ENCODE peak calls at places on chromosomes 13 and 19, in eight cellular contexts. D is transverse colon, W is left ventricle myocardium inferior, R is stomach, P is fibroblast of pulmonary artery, A is astrocyte of the spinal cord, V is tibial nerve, U is heart left ventricle. J is an unnamed sample.

GRCh38 chr19:51724543-51724942 is 752 bp upstream of the HAS1 start:
- DNase-seq in W (peak; percentile 43), P (no peak), R (no peak), D (no peak), U (peak; percentile 72), A (no peak), V (peak; percentile 25), J (no peak)

GRCh38 chr13:65882810-65883209 is 1347.3 kb downstream of the PCDH9 start:
- DNase-seq in P (no peak), D (no peak), V (no peak), U (no peak), A (no peak), W (no peak), R (no peak), J (no peak)

GRCh38 chr19:13057147-13057572 is 45.5 kb downstream of the LYL1 start:
- DNase-seq in D (no peak), W (no peak), A (no peak), R (peak; percentile 46), V (no peak), P (no peak), U (no peak), J (no peak)

GRCh38 chr13:113493315-113493951 is 2.9 kb upstream of the DCUN1D2 start:
- DNase-seq in V (no peak), U (no peak), W (no peak), A (peak; percentile 96), P (peak; percentile 94), D (no peak), R (no peak), J (peak; percentile 58)

GRCh38 chr19:55670280-55671053 is 4.6 kb upstream of the EPN1 start:
- DNase-seq in A (no peak), P (no peak), V (no peak), R (no peak), D (no peak), U (no peak), W (no peak), J (no peak)

GRCh38 chr19:28644261-28644660 is 568.7 kb downstream of the UQCRFS1 start:
- DNase-seq in D (no peak), A (no peak), P (no peak), R (no peak), W (no peak), V (no peak), U (no peak), J (no peak)

GRCh38 chr13:94464771-94465170 is 14.7 kb downstream of the DCT start:
- DNase-seq in P (no peak), V (no peak), U (no peak), D (no peak), R (no peak), A (no peak), W (no peak), J (no peak)

GRCh38 chr13:113788413-113789135 is 29.5 kb downstream of the TMEM255B start:
- DNase-seq in R (no peak), P (no peak), D (no peak), W (no peak), U (no peak), A (no peak), V (no peak), J (no peak)

GRCh38 chr19:33678796-33679195 is 57.0 kb downstream of the CHST8 start:
- DNase-seq in V (no peak), P (no peak), A (no peak), D (no peak), W (no peak), U (no peak), R (no peak), J (no peak)

GRCh38 chr13:108895220-108895704 is 265.9 kb downstream of the MYO16 start:
- DNase-seq in R (no peak), D (no peak), P (peak; percentile 52), V (peak; percentile 56), W (no peak), A (peak; percentile 63), U (no peak), J (peak; percentile 31)

GRCh38 chr13:113935081-113935511 is 38.8 kb downstream of the C13orf46 start:
- DNase-seq in U (peak; percentile 28), D (no peak), A (peak; percentile 30), V (no peak), R (no peak), W (no peak), P (no peak), J (no peak)

GRCh38 chr13:91025442-91025841 is 322.0 kb upstream of the MIR17HG start:
- DNase-seq in A (no peak), U (no peak), W (no peak), D (no peak), R (no peak), P (no peak), V (no peak), J (no peak)

GRCh38 chr13:20359335-20359734 is 127.2 kb upstream of the GJB6 start:
- DNase-seq in W (no peak), A (peak; percentile 96), P (peak; percentile 96), D (no peak), U (no peak), V (no peak), R (no peak), J (no peak)

GRCh38 chr19:49710372-49710951 is 19.5 kb downstream of the CPT1C start:
- DNase-seq in V (no peak), U (no peak), D (no peak), A (peak; percentile 64), R (no peak), P (peak; percentile 40), W (no peak), J (no peak)

GRCh38 chr13:39692650-39693438 is 37.4 kb downstream of the COG6 start:
- DNase-seq in P (no peak), R (no peak), D (no peak), U (no peak), A (no peak), V (no peak), W (no peak), J (no peak)

GRCh38 chr13:29456419-29456818 is 139.1 kb downstream of the SLC7A1 start:
- DNase-seq in D (no peak), R (no peak), V (no peak), P (no peak), W (no peak), U (no peak), A (no peak), J (no peak)

GRCh38 chr19:29415507-29415906 is 110.3 kb upstream of the VSTM2B start:
- DNase-seq in W (no peak), U (no peak), R (no peak), P (no peak), V (no peak), A (no peak), D (no peak), J (no peak)

GRCh38 chr19:52961981-52962380 is 700 bp downstream of the ZNF816 start:
- DNase-seq in P (no peak), V (no peak), R (no peak), D (no peak), W (no peak), A (no peak), U (no peak), J (no peak)

GRCh38 chr19:13981988-13982501 is 24.1 kb downstream of the RFX1 start:
- DNase-seq in W (no peak), R (no peak), P (no peak), D (no peak), A (no peak), V (no peak), U (no peak), J (no peak)

DNA sequence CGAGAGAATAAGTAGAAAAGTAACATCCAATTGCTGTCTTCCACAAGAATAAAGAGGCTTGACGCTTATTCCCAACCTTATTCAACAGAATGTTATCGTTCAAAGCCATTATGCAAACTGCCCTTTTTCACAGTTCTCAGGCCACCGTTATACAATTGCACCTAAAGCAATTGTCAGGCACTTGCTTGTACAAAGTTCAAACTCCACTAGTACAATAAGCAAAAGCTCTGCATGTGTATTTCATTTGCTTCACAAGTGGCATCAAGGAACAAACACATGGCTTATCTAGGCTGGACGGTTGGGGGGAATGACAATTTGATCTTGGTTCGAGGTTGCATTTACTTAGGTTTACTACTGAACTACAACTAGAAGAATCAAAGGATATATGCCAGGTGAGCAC is 815.6 kb downstream of the EFNB2 start:
- DNase-seq in U (no peak), R (no peak), A (no peak), D (peak; percentile 22), P (no peak), W (no peak), V (no peak), J (no peak)
- TF ChIP-seq CTCF in U (no peak), R (no peak), A (no peak), D (no peak), P (no peak), W (no peak), V (no peak), J (no peak)

DNA sequence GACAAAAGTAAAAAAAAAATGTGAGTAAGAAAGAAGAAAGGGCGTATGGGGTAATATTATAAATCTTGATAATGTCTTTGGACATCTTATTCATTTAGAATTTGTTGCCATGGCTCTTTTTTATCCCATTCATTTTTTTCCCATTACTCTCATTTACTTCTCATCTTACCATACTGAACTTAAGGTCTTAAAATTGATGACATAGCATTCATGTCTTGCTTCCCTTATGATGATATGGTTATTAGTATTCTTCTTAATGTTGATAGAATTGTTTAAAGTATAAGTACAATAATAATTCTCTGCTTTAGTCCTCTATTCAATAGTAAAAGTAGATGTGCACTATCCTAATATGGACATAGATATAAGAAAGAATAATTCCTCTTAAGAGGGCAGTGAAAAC is 204.1 kb upstream of the KLF12 start:
- DNase-seq in R (no peak), D (no peak), W (no peak), A (no peak), V (no peak), P (no peak), U (no peak), J (no peak)
- TF ChIP-seq CTCF in R (no peak), D (no peak), W (no peak), A (no peak), V (no peak), P (no peak), U (no peak), J (no peak)

DNA sequence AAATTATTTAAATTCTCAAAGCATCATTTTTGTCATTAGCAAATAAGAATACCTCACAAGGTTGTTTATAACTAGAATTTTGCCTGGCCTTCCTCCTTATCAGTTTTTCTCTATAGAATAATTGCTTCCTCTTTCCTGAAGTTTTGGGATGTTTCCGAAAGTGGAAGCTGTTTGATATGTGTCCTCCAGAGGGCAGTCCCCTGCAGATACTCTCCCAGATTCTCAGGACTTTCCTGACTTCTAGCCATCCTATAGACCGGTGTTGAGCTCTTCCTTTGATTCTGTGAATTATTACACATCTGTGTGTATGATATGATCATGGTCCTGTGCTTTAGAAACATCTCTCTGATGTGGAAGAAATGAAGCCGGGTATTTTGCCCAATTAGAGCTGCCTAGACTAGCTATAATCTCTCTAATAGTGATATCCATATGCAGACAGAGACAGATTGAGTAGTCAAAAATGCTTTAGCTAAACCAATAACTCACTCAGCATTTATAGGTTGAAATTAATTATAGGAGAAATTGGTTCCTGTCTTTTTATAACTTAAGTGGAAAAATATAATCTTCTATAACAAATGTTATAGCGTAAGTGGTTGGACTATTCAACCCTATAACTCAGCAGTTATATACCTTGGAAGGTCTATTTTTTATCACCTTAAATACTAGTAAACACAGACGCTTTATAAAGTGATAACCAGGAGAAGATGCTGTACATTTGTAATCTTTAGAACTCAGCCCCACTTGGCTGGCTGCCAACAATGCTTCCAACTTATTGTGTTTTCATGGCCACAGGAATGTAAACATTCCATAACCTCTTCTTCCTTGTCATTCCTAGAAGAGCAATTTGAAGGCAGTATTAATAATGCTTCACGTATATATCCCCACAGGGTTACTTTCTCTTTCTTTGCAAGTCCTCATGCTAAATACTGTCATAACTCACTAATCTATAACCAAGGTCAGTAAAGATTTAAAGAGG is 201.0 kb upstream of the RXFP2 start:
- DNase-seq in P (peak; percentile 69), V (no peak), A (peak; percentile 42), U (no peak), R (peak; percentile 29), D (peak; percentile 13), W (no peak), J (no peak)
- TF ChIP-seq CTCF in P (peak; percentile 81), V (peak; percentile 28), A (peak; percentile 73), U (peak; percentile 52), R (peak; percentile 10), D (peak; percentile 48), W (peak; percentile 63), J (peak; percentile 10)

GRCh38 chr13:76884167-76884566 is 2.0 kb downstream of the KCTD12 start:
- DNase-seq in U (peak; percentile 50), P (peak; percentile 70), D (peak; percentile 17), A (peak; percentile 30), R (peak; percentile 30), W (peak; percentile 27), V (no peak), J (no peak)
- TF ChIP-seq CTCF in U (peak; percentile 15), P (peak; percentile 61), D (peak; percentile 27), A (peak; percentile 41), R (no peak), W (peak; percentile 45), V (peak; percentile 27), J (no peak)